ENCODE peak calls at places on chromosome 10, in four cellular contexts. J, P, S and K are unnamed samples.

GRCh38 chr10:42997849-42998165 is 79.1 kb upstream of the RET start:
- DNase-seq in J (no peak), P (no peak), S (no peak), K (peak; percentile 42)

GRCh38 chr10:122494833-122495232 is 33.5 kb downstream of the HTRA1 start:
- DNase-seq in J (no peak), P (no peak), S (no peak), K (no peak)

GRCh38 chr10:129466703-129467345 is at the start of gene MGMT:
- DNase-seq in J (peak; percentile 99), P (peak; percentile 94), S (peak; percentile 98), K (peak; percentile 99)

GRCh38 chr10:68251146-68251545 is 19.2 kb upstream of the ATOH7 start:
- DNase-seq in J (no peak), P (no peak), S (no peak), K (no peak)

GRCh38 chr10:49114718-49115014 is 656 bp downstream of the VSTM4 start:
- DNase-seq in J (no peak), P (no peak), S (no peak), K (no peak)

GRCh38 chr10:92184977-92185376 is 105.9 kb downstream of the CPEB3 start:
- DNase-seq in J (no peak), P (no peak), S (no peak), K (no peak)

GRCh38 chr10:111128331-111129167 is 51.7 kb downstream of the ADRA2A start:
- DNase-seq in J (no peak), P (no peak), S (no peak), K (no peak)

GRCh38 chr10:110483633-110484032 is 14.1 kb upstream of the DUSP5 start:
- DNase-seq in J (no peak), P (no peak), S (no peak), K (no peak)

GRCh38 chr10:124558339-124558685 is 96.7 kb downstream of the LHPP start:
- DNase-seq in J (no peak), P (no peak), S (no peak), K (peak; percentile 27)

GRCh38 chr10:124560377-124560776 is 98.8 kb downstream of the LHPP start:
- DNase-seq in J (no peak), P (no peak), S (no peak), K (peak; percentile 36)

GRCh38 chr10:124558901-124559321 is 97.3 kb downstream of the LHPP start:
- DNase-seq in J (no peak), P (no peak), S (no peak), K (peak; percentile 32)

GRCh38 chr10:124561206-124561605 is 99.6 kb downstream of the LHPP start:
- DNase-seq in J (no peak), P (no peak), S (no peak), K (peak; percentile 20)

DNA sequence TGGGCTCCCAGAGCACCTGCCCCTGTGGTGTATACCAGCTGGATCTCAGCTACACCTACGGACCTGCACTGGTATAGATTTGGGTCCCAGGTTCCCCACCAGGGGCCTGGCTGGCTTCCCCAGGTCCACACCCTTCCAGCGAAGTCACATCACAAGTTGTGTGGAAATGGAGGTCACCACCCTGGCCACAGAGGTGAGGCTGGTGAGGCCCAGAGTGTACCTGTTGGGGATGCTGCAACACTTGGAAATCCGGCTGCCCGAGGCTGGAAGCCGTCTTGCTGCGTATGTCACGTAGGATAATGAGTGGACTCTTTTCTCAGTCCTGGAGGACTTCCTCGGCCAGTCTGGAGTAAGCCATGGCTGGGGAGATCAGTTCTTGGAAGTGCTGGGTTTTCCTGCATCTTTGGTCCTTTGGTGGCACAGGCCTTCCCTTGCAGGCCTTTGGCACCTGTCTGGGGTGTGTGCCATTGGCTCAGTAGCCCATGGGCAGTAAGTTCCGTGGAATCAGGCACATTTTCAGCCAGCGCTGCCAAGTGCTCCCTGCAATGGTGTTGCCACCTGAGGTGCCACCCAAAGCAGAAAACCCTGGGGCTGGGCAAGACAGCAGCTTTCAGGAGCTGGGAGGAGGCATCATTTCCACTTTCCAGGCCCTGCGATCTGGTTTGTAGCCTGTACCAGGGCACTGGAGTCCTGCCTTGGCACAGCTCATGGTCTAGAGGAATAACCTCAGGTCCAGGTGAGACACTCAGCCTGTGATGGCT is 97.9 kb downstream of the LHPP start:
- DNase-seq in J (no peak), P (no peak), S (no peak), K (peak; percentile 28)
- TF ChIP-seq CTCF in J (no peak), P (no peak), S (no peak), K (no peak)

GRCh38 chr10:19168584-19168983 is 120.0 kb downstream of the MALRD1 start:
- DNase-seq in J (no peak), P (no peak), S (no peak), K (no peak)
- TF ChIP-seq CTCF in J (no peak), P (no peak), S (no peak), K (no peak)

GRCh38 chr10:6579193-6579903 is 728 bp downstream of the PRKCQ start:
- DNase-seq in J (no peak), P (no peak), S (no peak), K (no peak)

GRCh38 chr10:6578221-6579192 is 1.6 kb downstream of the PRKCQ start:
- DNase-seq in J (no peak), P (no peak), S (no peak), K (no peak)

GRCh38 chr10:6579904-6580278 is at the start of gene PRKCQ:
- DNase-seq in J (no peak), P (no peak), S (no peak), K (no peak)

GRCh38 chr10:6581750-6582697 is 1.9 kb upstream of the PRKCQ start:
- DNase-seq in J (no peak), P (no peak), S (no peak), K (no peak)

DNA sequence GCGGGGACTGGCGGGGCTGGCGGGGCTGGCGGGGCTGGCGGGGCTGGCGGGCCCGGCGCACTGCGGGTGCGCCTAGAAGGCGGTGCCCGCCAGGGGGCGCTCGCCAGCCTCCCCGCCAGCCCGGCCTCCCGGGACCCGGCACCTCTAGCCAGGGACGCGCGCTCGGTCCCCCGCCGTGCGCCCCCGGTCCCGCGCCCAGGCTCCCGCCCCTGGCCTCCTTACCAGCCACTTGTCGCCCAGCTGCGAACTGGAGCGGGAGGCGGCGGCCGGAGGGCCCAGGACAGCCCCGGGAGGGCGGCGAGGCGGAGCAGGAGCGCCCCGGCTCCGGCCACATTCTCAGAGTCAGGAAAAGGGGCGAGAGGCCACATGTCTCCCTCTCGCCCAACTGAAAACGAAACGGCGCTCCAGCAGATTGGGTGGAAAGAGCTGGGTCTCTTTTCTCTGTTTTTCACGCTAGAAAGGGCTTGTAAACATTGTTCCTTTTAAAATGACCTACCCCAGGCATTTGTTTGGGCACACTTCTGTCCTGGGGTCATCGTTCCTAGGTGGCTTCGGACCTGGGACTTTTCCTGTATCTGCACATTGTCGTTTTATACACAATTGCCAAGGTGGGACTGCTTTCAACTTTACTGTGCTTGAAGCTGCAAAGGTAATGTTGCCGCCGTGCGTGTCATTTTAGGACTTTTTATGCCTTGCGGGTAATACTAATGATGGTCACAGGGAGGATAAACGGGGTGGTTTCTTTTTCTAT is 378 bp upstream of the PRKCQ start:
- DNase-seq in J (peak; percentile 91), P (peak; percentile 88), S (peak; percentile 81), K (peak; percentile 98)
- TF ChIP-seq CTCF in J (peak; percentile 55), P (peak; percentile 71), S (peak; percentile 47), K (peak; percentile 42)

GRCh38 chr10:71378341-71379117 is 18.2 kb upstream of the CDH23 start:
- DNase-seq in J (no peak), P (no peak), S (no peak), K (no peak)
- TF ChIP-seq CTCF in J (no peak), P (no peak), S (no peak), K (no peak)

GRCh38 chr10:57661206-57661605 is 606.5 kb downstream of the IPMK start:
- DNase-seq in J (no peak), P (no peak), S (no peak), K (no peak)

GRCh38 chr10:57654856-57655255 is 612.8 kb downstream of the IPMK start:
- DNase-seq in J (peak; percentile 3), P (no peak), S (no peak), K (no peak)

GRCh38 chr10:57657164-57657765 is 610.4 kb downstream of the IPMK start:
- DNase-seq in J (peak; percentile 48), P (peak; percentile 29), S (no peak), K (no peak)
- TF ChIP-seq CTCF in J (peak; percentile 48), P (peak; percentile 92), S (no peak), K (peak; percentile 66)

GRCh38 chr10:17183110-17183509 is 18.4 kb downstream of the TRDMT1 start:
- DNase-seq in J (no peak), P (no peak), S (no peak), K (no peak)
- TF ChIP-seq CTCF in J (no peak), P (no peak), S (peak; percentile 14), K (no peak)